ENCODE peak calls at places on chromosomes 1 and 21, in six cellular contexts. M, L, B, U, A and I are unnamed samples.

GRCh38 chr1:42178249-42178648 is 13.7 kb upstream of the GUCA2A start:
- DNase-seq in A (no peak), U (no peak), B (no peak), M (no peak), L (no peak), I (no peak)

GRCh38 chr1:208951908-208952307 is 631.6 kb upstream of the CAMK1G start:
- DNase-seq in B (no peak), L (no peak), M (no peak), U (peak; percentile 20), A (no peak), I (no peak)

GRCh38 chr1:20469406-20470076 is 16.5 kb downstream of the CAMK2N1 start:
- DNase-seq in L (no peak), A (no peak), B (no peak), M (no peak), U (peak; percentile 19), I (no peak)

GRCh38 chr1:4207842-4208692 is 308.0 kb upstream of the C1orf174 start:
- DNase-seq in L (no peak), U (no peak), A (no peak), B (no peak), M (no peak), I (no peak)

GRCh38 chr21:15224346-15225086 is 159.7 kb upstream of the NRIP1 start:
- DNase-seq in B (no peak), U (peak; percentile 95), A (no peak), M (no peak), L (peak; percentile 18), I (no peak)

GRCh38 chr1:36673207-36673606 is 190.5 kb upstream of the CSF3R start:
- DNase-seq in M (no peak), B (no peak), U (no peak), L (no peak), A (no peak), I (no peak)

GRCh38 chr1:24195874-24196273 is 8.8 kb upstream of the IFNLR1 start:
- DNase-seq in L (no peak), A (no peak), U (no peak), M (no peak), B (no peak), I (no peak)

GRCh38 chr1:180611016-180611930 is 20.5 kb upstream of the XPR1 start:
- DNase-seq in B (no peak), A (no peak), L (no peak), U (peak; percentile 39), M (no peak), I (no peak)

GRCh38 chr1:24921938-24922662 is 8.0 kb downstream of the RUNX3 start:
- DNase-seq in M (no peak), A (no peak), B (no peak), U (no peak), L (no peak), I (no peak)

GRCh38 chr1:29322861-29323585 is 86.7 kb downstream of the PTPRU start:
- DNase-seq in L (no peak), M (no peak), U (no peak), A (no peak), B (no peak), I (no peak)

GRCh38 chr1:78830321-78830720 is 176.2 kb downstream of the ADGRL4 start:
- DNase-seq in B (no peak), L (no peak), U (no peak), M (no peak), A (no peak), I (no peak)

GRCh38 chr1:11786168-11786567 is 19.6 kb downstream of the MTHFR start:
- DNase-seq in A (no peak), L (no peak), M (no peak), U (no peak), B (no peak), I (no peak)

GRCh38 chr1:59007820-59008598 is 224.2 kb upstream of the JUN start:
- DNase-seq in U (peak; percentile 43), B (no peak), L (no peak), M (no peak), A (no peak), I (no peak)

GRCh38 chr1:210688482-210689233 is 360.0 kb downstream of the HHAT start:
- DNase-seq in U (peak; percentile 9), B (no peak), M (no peak), A (no peak), L (peak; percentile 22), I (no peak)

GRCh38 chr1:177200290-177200689 is 29.5 kb downstream of the BRINP2 start:
- DNase-seq in M (no peak), A (no peak), L (no peak), U (no peak), B (no peak), I (no peak)

GRCh38 chr1:94079056-94079990 is 41.6 kb downstream of the ABCA4 start:
- DNase-seq in M (no peak), L (no peak), U (no peak), A (no peak), B (no peak), I (no peak)

GRCh38 chr1:36729289-36729688 is 246.6 kb upstream of the CSF3R start:
- DNase-seq in M (no peak), L (no peak), B (peak; percentile 43), U (no peak), A (peak; percentile 20), I (no peak)

GRCh38 chr1:209689484-209689883 is 14.3 kb downstream of the G0S2 start:
- DNase-seq in A (no peak), M (no peak), B (no peak), L (no peak), U (no peak), I (no peak)